ENCODE peak calls at places on chromosomes 7 and 10, in four cellular contexts. U, J, N and D are unnamed samples.

GRCh38 chr10:30782543-30783461 is 153.2 kb upstream of the LYZL2 start:
- DNase-seq in U (no peak), J (peak), N (no peak), D (no peak)

GRCh38 chr7:26645126-26645525 is 219.3 kb downstream of the SKAP2 start:
- DNase-seq in U (no peak), J (no peak), N (no peak), D (no peak)

GRCh38 chr10:45220985-45221384 is 94.4 kb downstream of the OR13A1 start:
- DNase-seq in U (no peak), J (no peak), N (no peak), D (no peak)

GRCh38 chr7:68547181-68547580 is 1051.1 kb upstream of the AUTS2 start:
- DNase-seq in U (no peak), J (no peak), N (no peak), D (no peak)

GRCh38 chr7:44965441-44965903 is 13.3 kb downstream of the MYO1G start:
- DNase-seq in U (no peak), J (no peak), N (no peak), D (no peak)

GRCh38 chr10:122981066-122981464 is 864 bp downstream of the PSTK start:
- DNase-seq in U (peak), J (peak), N (peak), D (peak)

GRCh38 chr10:75845538-75845937 is 414.1 kb downstream of the LRMDA start:
- DNase-seq in U (no peak), J (no peak), N (no peak), D (no peak)

GRCh38 chr7:34315032-34315431 is 343.0 kb upstream of the NPSR1 start:
- DNase-seq in U (no peak), J (no peak), N (peak), D (no peak)

GRCh38 chr10:110010076-110011069 is 2.6 kb downstream of the ADD3 start:
- DNase-seq in U (no peak), J (peak), N (no peak), D (peak)

GRCh38 chr10:71529203-71529537 is 132.4 kb downstream of the CDH23 start:
- DNase-seq in U (no peak), J (no peak), N (no peak), D (no peak)

GRCh38 chr10:72694476-72695369 is 2.8 kb downstream of the MCU start:
- DNase-seq in U (peak), J (peak), N (peak), D (no peak)

GRCh38 chr7:130960208-130960988 is 226.4 kb upstream of the KLF14 start:
- DNase-seq in U (no peak), J (peak), N (peak), D (peak)

GRCh38 chr7:30254717-30255095 is 29.7 kb upstream of the ZNRF2 start:
- DNase-seq in U (no peak), J (no peak), N (no peak), D (no peak)

GRCh38 chr7:41103331-41103730 is 599.6 kb downstream of the INHBA start:
- DNase-seq in U (no peak), J (no peak), N (peak), D (no peak)

GRCh38 chr7:82722946-82723345 is 279.4 kb upstream of the CACNA2D1 start:
- DNase-seq in U (no peak), J (no peak), N (no peak), D (no peak)

GRCh38 chr7:142413280-142414000 is 155.6 kb upstream of the PRSS58 start:
- DNase-seq in U (no peak), J (no peak), N (peak), D (no peak)

GRCh38 chr10:119247550-119247894 is 40.2 kb downstream of the GRK5 start:
- DNase-seq in U (no peak), J (no peak), N (no peak), D (no peak)

GRCh38 chr10:129629911-129630310 is 162.9 kb downstream of the MGMT start:
- DNase-seq in U (no peak), J (no peak), N (no peak), D (no peak)

GRCh38 chr7:117127585-117128168 is 174.4 kb downstream of the ST7 start:
- DNase-seq in U (peak), J (peak), N (peak), D (peak)

GRCh38 chr7:48244902-48245301 is 73.6 kb downstream of the ABCA13 start:
- DNase-seq in U (no peak), J (no peak), N (peak), D (no peak)

GRCh38 chr7:139743267-139743966 is 34.4 kb downstream of the HIPK2 start:
- DNase-seq in U (no peak), J (no peak), N (no peak), D (no peak)

GRCh38 chr10:112456533-112456932 is 9.5 kb downstream of the VTI1A start:
- DNase-seq in U (no peak), J (no peak), N (no peak), D (no peak)

GRCh38 chr7:98831641-98832221 is 38.1 kb downstream of the TMEM130 start:
- DNase-seq in U (peak), J (no peak), N (no peak), D (peak)

GRCh38 chr7:31724696-31725095 is 37.7 kb downstream of the PPP1R17 start:
- DNase-seq in U (no peak), J (no peak), N (peak), D (no peak)

GRCh38 chr7:97513326-97513725 is 218.6 kb upstream of the TAC1 start:
- DNase-seq in U (no peak), J (no peak), N (no peak), D (no peak)

GRCh38 chr10:48625013-48625412 is 20.1 kb upstream of the ARHGAP22 start:
- DNase-seq in U (no peak), J (no peak), N (peak), D (no peak)

GRCh38 chr7:2613113-2613925 is 18.5 kb upstream of the TTYH3 start:
- DNase-seq in U (no peak), J (peak), N (no peak), D (no peak)

GRCh38 chr7:133542209-133542780 is 289.4 kb downstream of the EXOC4 start:
- DNase-seq in U (no peak), J (no peak), N (no peak), D (no peak)

GRCh38 chr10:29448125-29448524 is 159.3 kb downstream of the LYZL1 start:
- DNase-seq in U (no peak), J (no peak), N (no peak), D (no peak)

GRCh38 chr7:35004531-35005096 is 32.7 kb downstream of the DPY19L1 start:
- DNase-seq in U (peak), J (no peak), N (no peak), D (no peak)

GRCh38 chr7:33452805-33453502 is 323.6 kb downstream of the BBS9 start:
- DNase-seq in U (no peak), J (no peak), N (no peak), D (no peak)

GRCh38 chr7:157009170-157009777 is 1.2 kb downstream of the MNX1 start:
- DNase-seq in U (peak), J (peak), N (peak), D (no peak)

GRCh38 chr7:115678049-115678982 is 352.2 kb downstream of the TFEC start:
- DNase-seq in U (no peak), J (no peak), N (no peak), D (no peak)

GRCh38 chr7:65239707-65240352 is 133.8 kb upstream of the ZNF92 start:
- DNase-seq in U (peak), J (no peak), N (peak), D (no peak)

GRCh38 chr7:157432957-157433576 is 96.3 kb downstream of the DNAJB6 start:
- DNase-seq in U (peak), J (peak), N (no peak), D (peak)

DNA sequence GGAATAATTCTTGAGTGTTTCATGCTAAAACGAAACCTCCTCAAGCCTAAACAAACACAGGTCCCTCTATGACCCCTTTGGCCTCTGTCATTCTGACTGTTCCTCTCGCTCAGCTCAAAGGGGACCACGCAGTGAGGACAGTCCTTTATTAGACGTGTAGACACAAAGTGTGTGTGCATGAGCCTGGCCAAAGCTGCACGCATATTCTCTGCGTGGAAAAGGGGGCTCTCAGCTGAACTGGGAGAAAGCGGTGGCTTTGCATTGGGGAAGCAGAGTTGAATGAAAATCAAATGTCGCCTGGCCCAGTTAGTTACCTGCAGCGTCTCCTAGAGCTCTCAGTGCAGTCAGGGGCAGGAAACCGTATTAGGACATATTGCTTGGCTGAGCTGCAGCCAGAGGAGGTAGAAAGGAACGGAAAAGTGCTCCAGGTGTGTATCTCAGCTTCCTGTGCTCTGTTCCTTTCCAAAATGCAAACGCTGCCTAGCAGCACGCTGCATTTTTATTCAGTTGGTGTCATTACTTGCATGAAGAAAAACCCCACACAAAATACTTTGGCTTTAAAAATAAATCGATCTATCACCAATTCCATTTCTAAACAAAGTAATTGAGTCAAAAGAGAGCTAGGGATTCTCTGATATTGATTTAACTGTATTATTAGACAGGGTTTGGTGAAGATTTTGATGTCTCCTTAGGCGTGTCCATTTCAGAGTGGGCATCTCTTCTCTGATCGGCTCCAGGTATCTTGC is 4.9 kb downstream of the GATA3 start:
- DNase-seq in U (peak), J (no peak), N (peak), D (peak)
- H3K4me3 ChIP-seq in U (no peak), J (no peak), N (peak), D (peak)

GRCh38 chr10:115936926-115937755 is 335.9 kb downstream of the GFRA1 start:
- DNase-seq in U (no peak), J (no peak), N (peak), D (no peak)
- H3K4me2 ChIP-seq in U (no peak), J (no peak), N (no peak), D (no peak)

GRCh38 chr10:14652816-14653215 is 121.9 kb downstream of the FAM107B start:
- DNase-seq in U (no peak), J (no peak), N (no peak), D (no peak)

GRCh38 chr10:14658331-14659122 is 116.2 kb downstream of the FAM107B start:
- DNase-seq in U (no peak), J (no peak), N (peak), D (no peak)

GRCh38 chr10:14653271-14654161 is 121.2 kb downstream of the FAM107B start:
- DNase-seq in U (peak), J (no peak), N (peak), D (no peak)

GRCh38 chr10:14654821-14655382 is 119.8 kb downstream of the FAM107B start:
- DNase-seq in U (no peak), J (no peak), N (no peak), D (no peak)

GRCh38 chr10:14656052-14656451 is 118.6 kb downstream of the FAM107B start:
- DNase-seq in U (no peak), J (no peak), N (no peak), D (no peak)
- H2AFZ ChIP-seq in U (no peak), J (no peak), N (no peak), D (no peak)

GRCh38 chr7:101869901-101870290 is 52.5 kb downstream of the CUX1 start:
- DNase-seq in U (no peak), J (no peak), N (no peak), D (no peak)
- H3K4me3 ChIP-seq in U (no peak), J (no peak), N (no peak), D (no peak)

GRCh38 chr7:112138938-112139337 is 67.3 kb downstream of the DOCK4 start:
- DNase-seq in U (no peak), J (no peak), N (no peak), D (no peak)

GRCh38 chr7:112138453-112138852 is 67.7 kb downstream of the DOCK4 start:
- DNase-seq in U (no peak), J (no peak), N (no peak), D (no peak)

GRCh38 chr7:112143567-112143966 is 62.6 kb downstream of the DOCK4 start:
- DNase-seq in U (no peak), J (no peak), N (no peak), D (no peak)

GRCh38 chr7:112143151-112143550 is 63.0 kb downstream of the DOCK4 start:
- DNase-seq in U (no peak), J (no peak), N (no peak), D (no peak)

GRCh38 chr7:112140600-112140999 is 65.6 kb downstream of the DOCK4 start:
- DNase-seq in U (no peak), J (peak), N (no peak), D (no peak)
- H3K4me2 ChIP-seq in U (no peak), J (peak), N (no peak), D (no peak)

DNA sequence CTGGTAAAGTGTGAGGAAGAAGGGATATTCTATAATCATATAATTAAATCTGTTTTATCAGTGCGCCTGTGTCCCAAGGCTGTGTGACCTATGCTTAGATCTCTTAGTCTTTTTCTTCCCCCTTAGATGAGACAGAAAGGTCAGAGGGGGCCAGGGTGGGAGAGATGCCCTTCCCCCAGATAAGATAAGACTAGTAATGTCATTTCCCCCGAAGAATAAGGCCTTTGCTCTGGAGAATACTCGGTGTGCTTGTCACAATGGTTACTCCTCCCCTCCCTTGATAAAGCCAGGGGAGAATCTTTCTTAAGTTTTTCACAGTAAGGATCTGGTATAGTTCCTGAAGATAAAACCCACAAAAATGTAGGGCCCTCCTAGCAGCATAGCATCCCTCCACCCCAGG is 1041.8 kb downstream of the SORCS3 start:
- DNase-seq in U (no peak), J (no peak), N (no peak), D (no peak)
- H2AFZ ChIP-seq in U (no peak), J (no peak), N (no peak), D (no peak)

DNA sequence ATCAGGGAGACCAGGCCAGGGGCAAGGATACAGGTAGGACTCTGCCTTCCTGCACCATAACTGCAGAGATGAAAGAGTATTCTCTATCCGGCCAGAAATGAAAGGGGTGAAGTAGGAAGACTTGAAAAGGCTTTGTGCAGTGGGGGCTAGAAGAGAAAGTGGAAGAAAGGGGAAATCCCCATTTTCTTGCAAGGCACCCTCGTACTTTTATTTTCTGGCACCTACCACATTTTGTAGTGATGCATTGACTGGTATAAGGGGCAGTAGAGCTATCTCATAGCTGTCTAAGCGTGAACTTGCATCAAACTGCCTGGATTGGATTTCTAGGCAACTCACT is 752 bp upstream of the CAMK2G start:
- DNase-seq in U (no peak), J (peak), N (no peak), D (peak)
- H3K4me3 ChIP-seq in U (peak), J (peak), N (no peak), D (peak)

DNA sequence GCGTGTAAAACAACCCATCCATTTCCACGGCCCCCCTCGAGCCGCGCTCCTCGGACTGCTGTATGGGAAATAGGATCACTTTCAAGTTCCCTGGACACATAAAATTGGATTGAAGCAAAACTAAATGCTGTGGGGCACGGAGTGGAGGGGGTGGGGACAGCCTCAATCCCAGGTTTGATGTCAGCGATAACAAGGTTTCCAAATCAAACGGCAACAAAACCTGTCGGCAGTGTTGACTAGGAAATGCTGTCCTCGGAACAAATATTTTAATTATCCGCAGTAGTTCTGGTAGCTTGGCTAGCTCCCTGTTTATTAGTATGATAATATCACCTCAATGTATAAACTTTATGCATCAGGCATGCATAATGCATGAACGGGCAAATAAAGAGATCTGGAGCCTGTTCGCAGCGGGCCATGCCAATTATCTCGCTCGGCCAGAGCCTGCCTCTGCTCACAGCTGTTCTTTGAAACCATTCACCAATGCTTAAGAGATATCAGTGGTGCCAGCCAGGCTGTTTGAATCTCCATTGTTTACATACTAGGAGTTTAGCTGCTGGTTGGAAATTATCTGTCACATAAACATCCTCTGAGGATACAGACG is 161.1 kb downstream of the PAXIP1 start:
- DNase-seq in U (peak), J (no peak), N (no peak), D (no peak)
- H3K4me2 ChIP-seq in U (peak), J (no peak), N (no peak), D (no peak)

GRCh38 chr10:22824984-22825383 is 102.9 kb upstream of the ARMC3 start:
- DNase-seq in U (no peak), J (no peak), N (peak), D (no peak)
- H2AFZ ChIP-seq in U (no peak), J (no peak), N (no peak), D (no peak)